ENCODE peak calls at places on chromosome 15, in eight cellular contexts. H is CD8-positive, alpha-beta memory T cell; D is AG04450; G is fibroblast of mammary gland; B is neuronal stem cell; J is Panc1; Q is stomach; S is astrocyte of the spinal cord. L is an unnamed sample.
A peak's percentile ranks its signal among the peaks of the same experiment; 100 is the strongest.

GRCh38 chr15:60385620-60386552 is 11.9 kb downstream of the ANXA2 start:
- DNase-seq in H (no peak), D (no peak), G (peak; percentile 26), B (no peak), J (no peak), Q (no peak), S (no peak), L (peak; percentile 32)

GRCh38 chr15:87365221-87365620 is 891.3 kb downstream of the NTRK3 start:
- DNase-seq in H (no peak), D (peak; percentile 42), G (peak; percentile 74), B (no peak), J (no peak), Q (no peak), S (peak; percentile 72), L (peak; percentile 85)

GRCh38 chr15:70200511-70200991 is 102.8 kb upstream of the TLE3 start:
- DNase-seq in H (no peak), D (no peak), G (no peak), B (no peak), J (no peak), Q (no peak), S (no peak), L (peak; percentile 49)

GRCh38 chr15:30953183-30953582 is 38.2 kb downstream of the MTMR10 start:
- DNase-seq in H (no peak), D (no peak), G (no peak), B (no peak), J (no peak), Q (no peak), S (no peak), L (no peak)

GRCh38 chr15:62059818-62060115 is 480 bp downstream of the VPS13C start:
- DNase-seq in H (peak; percentile 61), D (no peak), G (peak; percentile 58), B (no peak), J (no peak), Q (peak; percentile 55), S (peak; percentile 53), L (peak; percentile 47)

GRCh38 chr15:74184582-74185091 is 11.1 kb downstream of the ISLR start:
- DNase-seq in H (no peak), D (no peak), G (no peak), B (no peak), J (no peak), Q (no peak), S (no peak), L (no peak)

GRCh38 chr15:57510647-57511046 is 81.1 kb upstream of the MYZAP start:
- DNase-seq in H (no peak), D (peak; percentile 85), G (peak; percentile 9), B (no peak), J (no peak), Q (peak; percentile 84), S (peak; percentile 85), L (peak; percentile 18)

GRCh38 chr15:71295242-71296031 is 180.2 kb downstream of the THSD4 start:
- DNase-seq in H (no peak), D (peak; percentile 98), G (peak; percentile 100), B (no peak), J (peak; percentile 99), Q (no peak), S (peak; percentile 99), L (peak; percentile 99)

GRCh38 chr15:40323953-40324937 is 753 bp downstream of the INAFM2 start:
- DNase-seq in H (peak; percentile 32), D (no peak), G (no peak), B (no peak), J (no peak), Q (no peak), S (no peak), L (no peak)

GRCh38 chr15:67156426-67156825 is 91.0 kb downstream of the SMAD3 start:
- DNase-seq in H (no peak), D (no peak), G (no peak), B (no peak), J (no peak), Q (no peak), S (no peak), L (no peak)

DNA sequence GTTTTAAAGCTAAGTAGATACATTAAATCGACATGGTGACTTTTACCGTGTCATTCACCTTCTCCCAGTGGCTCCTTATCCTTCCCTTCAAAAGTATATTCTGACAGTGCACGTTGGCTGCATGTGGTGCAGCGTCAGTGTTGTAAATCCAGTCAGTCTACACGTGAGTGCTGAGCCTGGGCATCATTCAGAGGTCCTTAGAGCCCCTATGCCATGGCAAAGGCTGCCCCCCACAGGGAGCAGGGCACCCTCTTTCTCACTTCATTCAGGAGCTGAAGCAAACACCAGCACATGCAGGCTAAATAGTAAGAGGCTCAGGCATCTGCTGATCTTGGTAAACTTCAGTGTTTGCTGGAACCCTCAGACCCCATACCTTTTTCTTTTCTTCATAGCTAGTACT is 43.3 kb downstream of the RASGRP1 start:
- DNase-seq in H (no peak), D (no peak), G (no peak), B (no peak), J (no peak), Q (no peak), S (no peak), L (no peak)
- H3K4me3 ChIP-seq in H (no peak overlapping the region), D (no peak overlapping the region), G (no peak overlapping the region), B (no peak overlapping the region), J (no peak overlapping the region), Q (no peak overlapping the region), S (no peak overlapping the region), L (no peak overlapping the region)

DNA sequence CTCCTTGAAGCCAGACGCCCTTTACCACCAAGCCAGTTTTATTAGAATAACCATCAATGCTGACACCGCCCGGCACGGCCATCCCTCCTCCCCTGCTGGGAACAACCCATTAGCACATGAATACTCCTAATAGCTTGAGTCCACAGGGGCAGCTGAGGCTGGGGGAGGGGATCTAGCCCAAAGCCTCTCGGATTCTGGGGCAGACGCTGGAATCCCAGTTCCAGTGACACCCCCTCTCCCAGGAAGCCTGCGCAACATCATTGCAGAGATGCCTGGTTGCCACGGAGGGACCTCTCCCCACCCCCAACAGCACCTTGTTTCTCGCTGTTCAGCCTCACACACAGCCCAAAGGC is 1.2 kb upstream of the LINGO1 start:
- DNase-seq in H (no peak), D (no peak), G (no peak), B (no peak), J (no peak), Q (no peak), S (no peak), L (no peak)
- H3K4me3 ChIP-seq in H (no peak overlapping the region), D (no peak overlapping the region), G (no peak overlapping the region), B (peak overlapping the region; percentile 1), J (no peak overlapping the region), Q (no peak overlapping the region), S (no peak overlapping the region), L (no peak overlapping the region)

DNA sequence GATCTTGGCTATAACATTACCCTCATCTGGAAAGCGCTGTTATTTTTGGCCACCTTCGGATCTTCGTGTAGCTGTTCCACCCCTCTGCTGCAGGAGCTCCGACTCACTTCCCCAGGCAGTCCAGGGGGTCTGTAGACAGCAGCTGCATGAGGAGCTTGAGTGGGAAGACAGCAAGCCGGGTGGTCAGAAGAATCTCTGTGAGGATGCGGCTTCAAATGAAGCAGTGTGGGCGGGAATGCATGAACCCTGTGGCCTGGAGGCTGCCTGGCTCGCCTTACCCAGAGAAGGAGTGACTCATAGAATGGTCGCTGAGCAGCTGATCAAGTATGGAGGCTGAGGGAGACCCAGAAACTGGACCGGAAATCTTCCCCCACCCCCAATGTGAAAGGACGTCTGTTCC is 45.2 kb upstream of the NR2F2 start:
- DNase-seq in H (no peak), D (peak; percentile 97), G (peak; percentile 98), B (no peak), J (no peak), Q (no peak), S (peak; percentile 99), L (peak; percentile 70)
- H3K4me3 ChIP-seq in H (no peak overlapping the region), D (peak overlapping the region; percentile 38), G (no peak overlapping the region), B (no peak overlapping the region), J (no peak overlapping the region), Q (no peak overlapping the region), S (no peak overlapping the region), L (no peak overlapping the region)

GRCh38 chr15:64099379-64099778 is 3.6 kb downstream of the SNX1 start:
- DNase-seq in H (no peak), D (no peak), G (no peak), B (no peak), J (no peak), Q (no peak), S (no peak), L (no peak)

GRCh38 chr15:64105113-64105704 is 9.4 kb downstream of the SNX1 start:
- DNase-seq in H (no peak), D (no peak), G (peak; percentile 85), B (no peak), J (no peak), Q (no peak), S (no peak), L (peak; percentile 67)

GRCh38 chr15:64096486-64097431 is 977 bp downstream of the SNX1 start:
- DNase-seq in H (peak; percentile 21), D (no peak), G (peak; percentile 43), B (no peak), J (no peak), Q (no peak), S (peak; percentile 32), L (peak; percentile 30)

GRCh38 chr15:64102497-64102896 is 6.7 kb downstream of the SNX1 start:
- DNase-seq in H (no peak), D (no peak), G (no peak), B (no peak), J (no peak), Q (no peak), S (no peak), L (no peak)

GRCh38 chr15:64101018-64101417 is 5.2 kb downstream of the SNX1 start:
- DNase-seq in H (no peak), D (no peak), G (no peak), B (no peak), J (no peak), Q (no peak), S (no peak), L (no peak)
- H3K4me3 ChIP-seq in H (no peak overlapping the region), D (no peak overlapping the region), G (no peak overlapping the region), B (no peak overlapping the region), J (no peak overlapping the region), Q (no peak overlapping the region), S (no peak overlapping the region), L (no peak overlapping the region)

DNA sequence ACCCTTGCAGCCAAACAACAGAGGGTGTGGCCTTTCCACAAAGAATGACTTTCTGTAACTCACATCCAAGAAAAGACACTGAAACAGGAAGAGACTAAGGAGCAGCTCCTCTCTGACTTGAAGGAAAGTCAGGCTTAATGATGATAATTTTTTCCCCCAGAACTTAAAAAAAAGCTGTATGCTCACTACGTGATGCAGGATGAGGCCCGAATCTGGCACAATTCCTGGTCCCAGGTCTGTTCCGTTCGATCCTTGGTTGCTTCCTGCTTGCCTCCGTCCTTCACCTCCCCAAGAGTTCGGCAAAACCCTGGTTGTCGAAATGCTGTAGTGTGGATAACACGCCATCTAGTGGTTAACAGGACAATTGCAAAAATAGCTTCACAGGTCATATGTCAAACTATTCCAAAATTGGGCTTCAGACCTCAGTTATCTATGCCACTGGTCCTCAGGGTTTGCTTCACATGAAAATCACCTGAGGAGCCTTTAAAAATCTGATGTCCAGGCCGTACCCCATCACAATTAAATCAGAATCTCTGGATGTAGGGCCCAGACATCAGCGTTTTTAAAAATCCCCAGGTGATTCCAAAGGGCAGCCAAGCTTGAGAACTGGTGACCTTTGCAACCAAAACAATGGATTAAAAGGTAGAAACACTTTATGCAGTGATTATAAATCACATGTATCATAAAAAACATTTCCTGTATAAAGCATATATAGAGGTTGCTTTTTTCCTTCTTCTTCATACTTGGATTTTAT is 28.1 kb upstream of the SYNM start:
- DNase-seq in H (peak; percentile 51), D (peak; percentile 67), G (peak; percentile 85), B (peak; percentile 69), J (peak; percentile 83), Q (peak; percentile 49), S (peak; percentile 82), L (peak; percentile 85)
- H3K4me3 ChIP-seq in H (peak overlapping the region; percentile 84), D (peak overlapping the region; percentile 48), G (peak overlapping the region; percentile 29), B (no peak overlapping the region), J (peak overlapping the region; percentile 24), Q (peak overlapping the region; percentile 27), S (peak overlapping the region; percentile 11), L (peak overlapping the region; percentile 47)